ENCODE peak calls at places on chromosomes 5 and 9, in eight cellular contexts. One of them, this sample, is unnamed.

GRCh38 chr5:155556222-155556621 is 542.7 kb downstream of the KIF4B start:
- DNase-seq in NCI-H345: no peak
- DNase-seq in ovary: no peak
- DNase-seq in neuronal stem cell: no peak
- DNase-seq in DMS153: no peak
- DNase-seq in A549: no peak
- DNase-seq in amniotic stem cell: no peak
- DNase-seq in activated T-cell treated with anti-CD3 and anti-CD28 coated beads, Interleukin-2, amount 50 U/mL, for 24 hours: no peak
- DNase-seq in this sample: no peak

GRCh38 chr5:103402861-103403260 is 144.3 kb downstream of the MACIR start:
- DNase-seq in DMS153: no peak
- DNase-seq in activated T-cell treated with anti-CD3 and anti-CD28 coated beads, Interleukin-2, amount 50 U/mL, for 24 hours: no peak
- DNase-seq in amniotic stem cell: no peak
- DNase-seq in NCI-H345: peak
- DNase-seq in neuronal stem cell: no peak
- DNase-seq in A549: no peak
- DNase-seq in ovary: no peak
- DNase-seq in this sample: no peak

GRCh38 chr5:179536676-179537075 is 13.7 kb upstream of the RUFY1 start:
- DNase-seq in neuronal stem cell: no peak
- DNase-seq in A549: no peak
- DNase-seq in activated T-cell treated with anti-CD3 and anti-CD28 coated beads, Interleukin-2, amount 50 U/mL, for 24 hours: no peak
- DNase-seq in amniotic stem cell: no peak
- DNase-seq in NCI-H345: no peak
- DNase-seq in DMS153: no peak
- DNase-seq in ovary: no peak
- DNase-seq in this sample: no peak

GRCh38 chr9:22117511-22118388 is 108.6 kb upstream of the CDKN2B start:
- DNase-seq in activated T-cell treated with anti-CD3 and anti-CD28 coated beads, Interleukin-2, amount 50 U/mL, for 24 hours: no peak
- DNase-seq in A549: no peak
- DNase-seq in amniotic stem cell: no peak
- DNase-seq in neuronal stem cell: no peak
- DNase-seq in DMS153: no peak
- DNase-seq in ovary: peak
- DNase-seq in NCI-H345: no peak
- DNase-seq in this sample: no peak

GRCh38 chr9:113531919-113532808 is 68.6 kb downstream of the RGS3 start:
- DNase-seq in neuronal stem cell: no peak
- DNase-seq in A549: no peak
- DNase-seq in DMS153: no peak
- DNase-seq in ovary: no peak
- DNase-seq in NCI-H345: no peak
- DNase-seq in amniotic stem cell: no peak
- DNase-seq in activated T-cell treated with anti-CD3 and anti-CD28 coated beads, Interleukin-2, amount 50 U/mL, for 24 hours: no peak
- DNase-seq in this sample: no peak

GRCh38 chr5:19125956-19126713 is 861.9 kb downstream of the CDH18 start:
- DNase-seq in A549: no peak
- DNase-seq in neuronal stem cell: no peak
- DNase-seq in DMS153: no peak
- DNase-seq in amniotic stem cell: no peak
- DNase-seq in NCI-H345: no peak
- DNase-seq in activated T-cell treated with anti-CD3 and anti-CD28 coated beads, Interleukin-2, amount 50 U/mL, for 24 hours: no peak
- DNase-seq in ovary: no peak
- DNase-seq in this sample: no peak

GRCh38 chr5:89005990-89006389 is 123.0 kb upstream of the MEF2C start:
- DNase-seq in A549: no peak
- DNase-seq in amniotic stem cell: no peak
- DNase-seq in DMS153: no peak
- DNase-seq in ovary: no peak
- DNase-seq in activated T-cell treated with anti-CD3 and anti-CD28 coated beads, Interleukin-2, amount 50 U/mL, for 24 hours: no peak
- DNase-seq in NCI-H345: no peak
- DNase-seq in neuronal stem cell: no peak
- DNase-seq in this sample: no peak

GRCh38 chr5:139893873-139894272 is 98.3 kb downstream of the PSD2 start:
- DNase-seq in NCI-H345: no peak
- DNase-seq in DMS153: no peak
- DNase-seq in activated T-cell treated with anti-CD3 and anti-CD28 coated beads, Interleukin-2, amount 50 U/mL, for 24 hours: no peak
- DNase-seq in neuronal stem cell: no peak
- DNase-seq in ovary: no peak
- DNase-seq in A549: no peak
- DNase-seq in amniotic stem cell: no peak
- DNase-seq in this sample: no peak

GRCh38 chr5:74272019-74272775 is 368.3 kb downstream of the ENC1 start:
- DNase-seq in neuronal stem cell: peak
- DNase-seq in A549: no peak
- DNase-seq in activated T-cell treated with anti-CD3 and anti-CD28 coated beads, Interleukin-2, amount 50 U/mL, for 24 hours: no peak
- DNase-seq in DMS153: no peak
- DNase-seq in amniotic stem cell: no peak
- DNase-seq in ovary: no peak
- DNase-seq in NCI-H345: no peak
- DNase-seq in this sample: no peak

GRCh38 chr9:117232991-117233390 is 181.9 kb downstream of the ASTN2 start:
- DNase-seq in ovary: no peak
- DNase-seq in NCI-H345: no peak
- DNase-seq in amniotic stem cell: no peak
- DNase-seq in neuronal stem cell: no peak
- DNase-seq in A549: no peak
- DNase-seq in activated T-cell treated with anti-CD3 and anti-CD28 coated beads, Interleukin-2, amount 50 U/mL, for 24 hours: no peak
- DNase-seq in DMS153: no peak
- DNase-seq in this sample: no peak

GRCh38 chr5:92147263-92147662 is 764.1 kb upstream of the ARRDC3 start:
- DNase-seq in activated T-cell treated with anti-CD3 and anti-CD28 coated beads, Interleukin-2, amount 50 U/mL, for 24 hours: no peak
- DNase-seq in DMS153: no peak
- DNase-seq in ovary: no peak
- DNase-seq in A549: no peak
- DNase-seq in neuronal stem cell: peak
- DNase-seq in NCI-H345: peak
- DNase-seq in amniotic stem cell: no peak
- DNase-seq in this sample: no peak

GRCh38 chr9:100028201-100028784 is 70.5 kb downstream of the ERP44 start:
- DNase-seq in activated T-cell treated with anti-CD3 and anti-CD28 coated beads, Interleukin-2, amount 50 U/mL, for 24 hours: peak
- DNase-seq in ovary: peak
- DNase-seq in NCI-H345: peak
- DNase-seq in A549: peak
- DNase-seq in DMS153: peak
- DNase-seq in amniotic stem cell: peak
- DNase-seq in neuronal stem cell: peak
- DNase-seq in this sample: peak

GRCh38 chr5:168472329-168472728 is 13.9 kb upstream of the RARS1 start:
- DNase-seq in neuronal stem cell: no peak
- DNase-seq in amniotic stem cell: peak
- DNase-seq in DMS153: no peak
- DNase-seq in activated T-cell treated with anti-CD3 and anti-CD28 coated beads, Interleukin-2, amount 50 U/mL, for 24 hours: no peak
- DNase-seq in NCI-H345: no peak
- DNase-seq in A549: no peak
- DNase-seq in ovary: no peak
- DNase-seq in this sample: no peak

GRCh38 chr9:133484671-133485437 is 6.0 kb upstream of the SLC2A6 start:
- DNase-seq in neuronal stem cell: no peak
- DNase-seq in NCI-H345: no peak
- DNase-seq in DMS153: no peak
- DNase-seq in activated T-cell treated with anti-CD3 and anti-CD28 coated beads, Interleukin-2, amount 50 U/mL, for 24 hours: no peak
- DNase-seq in A549: no peak
- DNase-seq in ovary: no peak
- DNase-seq in amniotic stem cell: no peak
- DNase-seq in this sample: no peak

This sample was measured in activated gamma-delta T cell treated with Interleukin-2 at 50 U/mL for 16 hours.